ENCODE peak calls at places on chromosomes 3 and 15, in ten cellular contexts. S is NCI-H146, X is nucleus accumbens, L is hypothalamus, W is HFFc6, P is kidney glomerular epithelial cell, E is NCI-H1048, G is AG04449, A is psoas muscle, Y is left cardiac atrium. N is an unnamed sample.

GRCh38 chr15:63597033-63597790 is at the start of gene FBXL22:
- DNase-seq in G (peak), P (no peak), A (peak), X (no peak), W (no peak), S (no peak), Y (peak), L (no peak), E (no peak), N (no peak)

GRCh38 chr3:14464521-14464920 is 62.1 kb downstream of the SLC6A6 start:
- DNase-seq in A (no peak), X (no peak), P (no peak), L (no peak), W (no peak), E (no peak), S (no peak), G (no peak), Y (no peak), N (no peak)

GRCh38 chr15:78149805-78150751 is 916 bp downstream of the IDH3A start:
- DNase-seq in Y (no peak), W (no peak), X (no peak), G (no peak), L (no peak), S (peak), P (peak), E (no peak), A (no peak), N (no peak)

GRCh38 chr15:31328999-31329639 is 2.5 kb downstream of the KLF13 start:
- DNase-seq in L (no peak), E (no peak), X (no peak), P (no peak), W (no peak), S (no peak), A (peak), Y (no peak), G (no peak), N (no peak)

GRCh38 chr15:57566840-57567239 is 24.9 kb upstream of the MYZAP start:
- DNase-seq in W (peak), S (no peak), E (no peak), Y (no peak), X (no peak), G (no peak), A (no peak), L (no peak), P (no peak), N (no peak)

GRCh38 chr3:113264741-113265140 is 53.4 kb downstream of the BOC start:
- DNase-seq in A (peak), X (peak), S (no peak), W (no peak), P (no peak), E (no peak), Y (no peak), L (peak), G (no peak), N (no peak)

GRCh38 chr3:79491029-79491634 is 276.7 kb downstream of the ROBO1 start:
- DNase-seq in S (no peak), E (no peak), G (no peak), Y (no peak), P (no peak), L (no peak), X (no peak), W (no peak), A (no peak), N (no peak)

GRCh38 chr15:83105450-83105849 is 2.0 kb upstream of the TM6SF1 start:
- DNase-seq in Y (no peak), S (no peak), W (no peak), E (no peak), G (no peak), L (no peak), X (no peak), P (no peak), A (no peak), N (no peak)

GRCh38 chr3:108518895-108519294 is 8.5 kb upstream of the MYH15 start:
- DNase-seq in X (no peak), Y (no peak), G (no peak), P (no peak), S (no peak), W (no peak), A (no peak), E (no peak), L (no peak), N (no peak)

GRCh38 chr3:190076601-190077444 is 43.9 kb downstream of the P3H2 start:
- DNase-seq in P (peak), L (no peak), Y (no peak), A (no peak), S (no peak), X (no peak), W (peak), E (no peak), G (peak), N (no peak)

GRCh38 chr3:2920103-2920502 is 190.1 kb downstream of the IL5RA start:
- DNase-seq in X (no peak), L (no peak), A (no peak), Y (no peak), W (no peak), E (no peak), S (no peak), G (no peak), P (no peak), N (no peak)

GRCh38 chr3:71509024-71509423 is 74.5 kb downstream of the FOXP1 start:
- DNase-seq in P (no peak), W (peak), S (no peak), X (no peak), E (no peak), A (no peak), Y (no peak), L (no peak), G (no peak), N (no peak)

GRCh38 chr3:159159546-159159945 is 357.7 kb downstream of the MFSD1 start:
- DNase-seq in Y (no peak), L (no peak), P (no peak), S (no peak), G (no peak), X (no peak), A (no peak), E (no peak), W (no peak), N (no peak)

GRCh38 chr3:55654123-55654787 is 167.1 kb upstream of the WNT5A start:
- DNase-seq in G (no peak), W (no peak), Y (no peak), E (no peak), A (no peak), S (no peak), X (no peak), P (no peak), L (no peak), N (no peak)

GRCh38 chr15:55496716-55497115 is 11.3 kb downstream of the DNAAF4 start:
- DNase-seq in X (no peak), A (no peak), Y (no peak), E (no peak), W (no peak), P (no peak), G (no peak), L (no peak), S (no peak), N (no peak)